ENCODE peak calls at places on chromosomes 13 and 19, in four cellular contexts. D is MCF 10A, W is cardiac muscle cell, Z is cardiac fibroblast. T is an unnamed sample.

GRCh38 chr13:40191186-40191980 is 475.1 kb downstream of the FOXO1 start:
- DNase-seq in D (no peak), W (peak), Z (peak), T (no peak)

GRCh38 chr19:1401138-1401888 is at the start of gene GAMT:
- DNase-seq in D (no peak), W (peak), Z (peak), T (no peak)

GRCh38 chr13:52738719-52739467 is 727 bp downstream of the CNMD start:
- DNase-seq in D (no peak), W (peak), Z (peak), T (no peak)

GRCh38 chr13:47949799-47950198 is 51.3 kb downstream of the SUCLA2 start:
- DNase-seq in D (no peak), W (no peak), Z (no peak), T (peak)

GRCh38 chr13:44668707-44669106 is 92.6 kb upstream of the TSC22D1 start:
- DNase-seq in D (no peak), W (no peak), Z (no peak), T (peak)

GRCh38 chr13:101626925-101627555 is 174.6 kb downstream of the ITGBL1 start:
- DNase-seq in D (no peak), W (no peak), Z (no peak), T (no peak)

GRCh38 chr19:6769006-6769637 is 1.9 kb upstream of the SH2D3A start:
- DNase-seq in D (peak), W (peak), Z (peak), T (peak)

GRCh38 chr13:48126944-48127814 is 32.3 kb upstream of the MED4 start:
- DNase-seq in D (peak), W (peak), Z (peak), T (peak)

GRCh38 chr13:76798037-76798436 is 88.2 kb downstream of the KCTD12 start:
- DNase-seq in D (no peak), W (no peak), Z (no peak), T (no peak)

GRCh38 chr19:15402411-15403150 is 16.2 kb downstream of the AKAP8L start:
- DNase-seq in D (no peak), W (no peak), Z (no peak), T (no peak)

GRCh38 chr19:47414469-47414868 is 4.9 kb downstream of the MEIS3 start:
- DNase-seq in D (peak), W (peak), Z (no peak), T (peak)

GRCh38 chr19:15532779-15533521 is 24.6 kb downstream of the CYP4F22 start:
- DNase-seq in D (peak), W (no peak), Z (no peak), T (no peak)

GRCh38 chr19:45324349-45324907 is 1.8 kb upstream of the CKM start:
- DNase-seq in D (no peak), W (no peak), Z (no peak), T (no peak)

GRCh38 chr19:35911173-35911572 is 3.1 kb upstream of the TYROBP start:
- DNase-seq in D (no peak), W (no peak), Z (no peak), T (no peak)

GRCh38 chr19:35436477-35437141 is 11.4 kb upstream of the FFAR2 start:
- DNase-seq in D (peak), W (peak), Z (peak), T (peak)

GRCh38 chr19:15680923-15681322 is 8.0 kb downstream of the CYP4F12 start:
- DNase-seq in D (no peak), W (no peak), Z (no peak), T (no peak)

GRCh38 chr13:83007226-83007625 is 875.0 kb downstream of the SLITRK1 start:
- DNase-seq in D (no peak), W (no peak), Z (no peak), T (peak)

GRCh38 chr19:40584007-40584406 is 7.3 kb downstream of the SHKBP1 start:
- DNase-seq in D (no peak), W (no peak), Z (no peak), T (peak)

GRCh38 chr13:47112900-47113299 is 216.0 kb upstream of the HTR2A start:
- DNase-seq in D (no peak), W (no peak), Z (no peak), T (no peak)

GRCh38 chr13:81874681-81875661 is 1534.0 kb upstream of the SPRY2 start:
- DNase-seq in D (peak), W (no peak), Z (no peak), T (peak)

GRCh38 chr13:100230813-100231575 is 142.1 kb downstream of the PCCA start:
- DNase-seq in D (no peak), W (peak), Z (no peak), T (peak)

GRCh38 chr19:16019691-16020448 is 56.4 kb upstream of the TPM4 start:
- DNase-seq in D (no peak), W (no peak), Z (no peak), T (no peak)

GRCh38 chr19:38514812-38515633 is 81.5 kb downstream of the RYR1 start:
- DNase-seq in D (peak), W (peak), Z (peak), T (peak)

GRCh38 chr19:40719414-40719894 is 2.5 kb downstream of the ITPKC start:
- DNase-seq in D (peak), W (no peak), Z (no peak), T (no peak)

GRCh38 chr13:44759222-44759721 is 183.1 kb upstream of the TSC22D1 start:
- DNase-seq in D (peak), W (no peak), Z (no peak), T (no peak)

GRCh38 chr13:22897571-22898314 is 283.0 kb upstream of the SGCG start:
- DNase-seq in D (no peak), W (no peak), Z (no peak), T (no peak)

GRCh38 chr13:48571121-48571901 is 38.4 kb upstream of the RCBTB2 start:
- DNase-seq in D (no peak), W (peak), Z (peak), T (no peak)

GRCh38 chr19:35247526-35248309 is 1.1 kb upstream of the LSR start:
- DNase-seq in D (peak), W (peak), Z (no peak), T (peak)

GRCh38 chr13:40215747-40216146 is 450.7 kb downstream of the FOXO1 start:
- DNase-seq in D (no peak), W (no peak), Z (no peak), T (no peak)

GRCh38 chr13:111661776-111662175 is 341.3 kb downstream of the TEX29 start:
- DNase-seq in D (no peak), W (no peak), Z (no peak), T (no peak)

GRCh38 chr13:73803997-73804396 is 330.2 kb downstream of the KLF12 start:
- DNase-seq in D (peak), W (no peak), Z (peak), T (peak)

GRCh38 chr13:112968910-112969691 is at the start of gene MCF2L:
- DNase-seq in D (no peak), W (peak), Z (peak), T (peak)
- TF ChIP-seq CTCF in D (no peak), W (peak), Z (peak), T (peak)

DNA sequence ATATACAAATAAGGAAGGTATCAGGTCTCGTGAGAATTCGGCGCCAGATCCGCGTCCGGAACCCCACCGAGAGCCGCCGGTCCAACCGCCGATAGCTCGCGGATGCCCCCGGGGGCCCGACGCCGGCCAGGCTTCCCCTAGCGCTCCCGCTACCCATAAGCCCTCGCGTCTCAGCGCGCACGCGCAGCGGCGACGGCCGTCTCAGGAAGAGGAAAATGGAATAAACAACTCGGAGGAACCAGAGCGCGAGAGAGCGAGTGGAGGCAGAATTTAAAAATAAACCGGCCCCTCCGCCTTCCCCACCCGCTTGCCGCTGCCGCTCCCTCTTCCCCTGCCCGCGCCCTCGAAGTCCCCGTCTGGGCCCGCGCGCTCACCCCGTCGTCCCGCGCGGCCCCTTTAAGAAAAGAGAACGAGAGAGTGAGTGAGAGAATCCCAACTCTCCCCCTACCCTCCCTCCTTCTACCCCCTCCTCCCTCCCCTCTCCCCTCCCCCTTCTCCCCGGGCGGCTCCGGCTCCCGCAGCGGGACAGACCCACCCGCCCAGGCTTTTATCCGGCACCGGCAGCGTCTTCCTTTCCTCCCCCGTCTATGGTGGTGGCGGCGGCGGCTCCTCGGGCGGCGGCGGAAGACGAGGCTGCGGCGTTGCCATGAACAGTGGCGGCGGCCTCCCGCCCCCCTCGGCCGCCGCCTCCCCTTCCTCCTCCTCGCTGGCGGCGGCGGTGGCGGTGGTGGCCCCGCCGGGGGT is at the start of gene PAN3:
- DNase-seq in D (peak), W (peak), Z (peak), T (peak)
- TF ChIP-seq CTCF in D (no peak), W (peak), Z (peak), T (no peak)

DNA sequence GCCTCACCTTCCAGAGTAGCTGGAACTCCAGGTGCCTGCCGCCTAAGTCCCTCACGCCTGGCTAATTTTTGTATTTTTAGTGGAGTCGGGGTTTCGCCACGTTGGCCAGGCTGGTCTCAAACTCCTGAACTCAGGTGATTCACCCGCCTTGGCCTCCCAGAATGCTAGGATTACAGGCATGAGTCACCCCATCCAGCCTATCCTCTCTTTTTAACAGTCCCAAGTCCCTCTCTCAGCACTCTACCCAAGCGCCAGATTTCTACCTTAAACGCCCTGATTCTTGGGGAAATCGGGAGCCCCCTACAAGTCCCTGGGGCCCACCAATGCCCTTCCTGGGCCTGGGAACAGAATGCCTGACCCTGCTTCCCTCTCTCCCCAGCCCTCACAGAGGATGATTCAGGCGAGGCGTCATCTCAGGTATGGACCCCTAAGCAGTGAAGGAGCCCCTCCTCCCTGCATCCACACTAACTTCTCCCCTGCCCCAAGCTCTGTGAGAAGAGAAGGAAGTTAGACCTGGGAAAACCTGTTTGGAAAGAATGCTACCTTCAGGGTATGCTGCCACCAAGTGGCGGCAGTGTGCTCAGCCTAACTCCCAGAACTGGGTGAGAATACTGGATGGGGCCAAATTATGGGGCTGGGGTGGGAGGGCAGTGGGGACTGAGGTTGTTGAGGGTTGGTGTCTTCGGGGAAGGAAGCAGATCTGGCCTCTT is 20.8 kb upstream of the EBI3 start:
- DNase-seq in D (peak), W (no peak), Z (peak), T (peak)
- TF ChIP-seq CTCF in D (peak), W (peak), Z (peak), T (peak)

GRCh38 chr19:12773571-12773970 is 1.8 kb downstream of the HOOK2 start:
- DNase-seq in D (peak), W (no peak), Z (peak), T (peak)
- TF ChIP-seq CTCF in D (peak), W (peak), Z (peak), T (peak)

GRCh38 chr13:41655997-41656396 is 198.6 kb downstream of the RGCC start:
- DNase-seq in D (no peak), W (no peak), Z (no peak), T (no peak)

GRCh38 chr13:41654800-41655199 is 197.4 kb downstream of the RGCC start:
- DNase-seq in D (no peak), W (no peak), Z (no peak), T (no peak)

GRCh38 chr13:41660426-41660825 is 203.1 kb downstream of the RGCC start:
- DNase-seq in D (no peak), W (no peak), Z (no peak), T (no peak)

GRCh38 chr13:41652735-41653361 is 195.5 kb downstream of the RGCC start:
- DNase-seq in D (peak), W (peak), Z (peak), T (peak)

DNA sequence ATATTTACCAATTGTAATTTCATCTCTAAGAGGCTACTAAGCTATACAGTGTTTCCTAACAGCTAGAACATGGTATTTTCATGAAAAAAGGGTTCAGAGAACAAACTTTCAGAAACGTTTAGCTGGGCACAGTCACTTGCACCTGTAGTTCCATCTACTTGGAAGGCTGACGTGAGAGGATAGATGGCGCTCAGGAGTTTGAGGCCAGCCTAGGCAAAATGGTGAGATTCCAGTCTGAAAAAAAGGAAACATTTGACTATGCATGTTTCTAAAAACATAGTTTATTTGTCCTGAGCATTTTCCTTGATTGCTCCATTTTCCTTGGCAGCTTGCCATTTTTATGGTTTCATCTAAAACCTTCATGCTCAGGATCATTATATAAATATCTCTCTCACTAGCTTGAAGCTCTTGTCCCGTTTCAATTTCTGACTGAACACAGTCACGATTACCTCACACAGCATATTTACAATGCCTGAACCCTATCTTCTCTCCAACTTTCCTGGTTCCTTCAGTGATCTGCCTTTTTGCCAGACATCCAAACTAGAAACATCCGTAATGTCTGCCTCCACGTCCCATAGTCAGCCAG is 200.8 kb downstream of the RGCC start:
- DNase-seq in D (peak), W (no peak), Z (peak), T (peak)
- TF ChIP-seq CTCF in D (no peak), W (peak), Z (no peak), T (no peak)

GRCh38 chr13:109231853-109232252 is 554.5 kb downstream of the IRS2 start:
- DNase-seq in D (no peak), W (no peak), Z (peak), T (no peak)
- TF ChIP-seq CTCF in D (no peak), W (no peak), Z (no peak), T (no peak)

GRCh38 chr13:30808600-30808999 is 73.3 kb downstream of the ALOX5AP start:
- DNase-seq in D (no peak), W (no peak), Z (no peak), T (peak)
- TF ChIP-seq CTCF in D (no peak), W (no peak), Z (no peak), T (peak)

DNA sequence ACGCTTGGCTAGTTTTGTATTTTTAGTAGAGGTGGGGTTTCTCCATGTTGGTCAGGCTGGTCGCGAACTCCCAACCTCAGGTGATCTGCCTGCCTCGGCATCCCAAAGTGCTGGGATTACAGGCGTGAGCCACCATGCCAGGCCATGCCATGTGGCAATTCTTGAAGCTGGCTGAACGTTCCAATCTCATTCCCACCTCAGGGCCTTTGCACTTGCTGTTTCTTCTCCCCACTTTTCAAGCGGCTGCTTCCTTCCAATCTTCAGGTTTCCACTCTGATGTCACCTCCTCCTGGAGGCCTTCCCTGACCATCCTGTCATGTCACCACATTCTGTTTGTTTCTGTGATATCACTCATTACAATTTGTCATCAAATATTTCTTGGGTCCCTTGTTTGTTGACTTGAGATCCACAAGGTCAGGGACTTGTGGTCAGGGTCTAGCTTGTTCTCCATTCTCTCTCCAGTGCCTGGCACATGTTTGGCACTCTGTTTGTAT is 4.2 kb downstream of the EPOR start:
- DNase-seq in D (no peak), W (no peak), Z (no peak), T (no peak)
- TF ChIP-seq CTCF in D (no peak), W (no peak), Z (no peak), T (no peak)

GRCh38 chr19:55704494-55705245 is 29.6 kb downstream of the EPN1 start:
- DNase-seq in D (no peak), W (no peak), Z (no peak), T (no peak)
- TF ChIP-seq CTCF in D (peak), W (no peak), Z (peak), T (no peak)